ENCODE peak calls at places on chromosomes 7 and 10, in nine cellular contexts. F is stimulated activated naive CD8-positive, alpha-beta T cell treated with anti-CD3 and anti-CD28 coated beads, Interleukin-15, amount 100 ng/mL, for 72 hours; X is HTR-8/SVneo; D is GM06990; B is cardiac muscle cell; O is heart right ventricle; G is suprapubic skin; R is HuH-7; V is choroid plexus epithelial cell. A is an unnamed sample.

GRCh38 chr10:119370972-119371703 is 163.8 kb downstream of the GRK5 start:
- DNase-seq in F (no peak), X (no peak), D (no peak), B (peak), O (peak), G (peak), R (no peak), V (peak), A (no peak)

GRCh38 chr7:24793982-24794648 is 36.9 kb upstream of the GSDME start:
- DNase-seq in F (no peak), X (no peak), D (no peak), B (no peak), O (no peak), G (no peak), R (no peak), V (no peak), A (no peak)

GRCh38 chr7:68314208-68314607 is 1284.1 kb upstream of the AUTS2 start:
- DNase-seq in F (no peak), X (no peak), D (no peak), B (no peak), O (no peak), G (no peak), R (no peak), V (no peak), A (no peak)

GRCh38 chr10:11742009-11742778 is at the start of gene ECHDC3:
- DNase-seq in F (peak), X (peak), D (peak), B (peak), O (peak), G (peak), R (peak), V (peak), A (no peak)

GRCh38 chr7:16348251-16348650 is 73.1 kb downstream of the CRPPA start:
- DNase-seq in F (no peak), X (no peak), D (no peak), B (no peak), O (no peak), G (no peak), R (no peak), V (no peak), A (no peak)

GRCh38 chr7:49497471-49497870 is 276.0 kb upstream of the VWC2 start:
- DNase-seq in F (no peak), X (no peak), D (no peak), B (no peak), O (no peak), G (no peak), R (no peak), V (no peak), A (no peak)

GRCh38 chr10:88027570-88027969 is 164.1 kb downstream of the PTEN start:
- DNase-seq in F (no peak), X (no peak), D (peak), B (no peak), O (no peak), G (no peak), R (no peak), V (no peak), A (no peak)

GRCh38 chr7:146296028-146296427 is 179.4 kb downstream of the CNTNAP2 start:
- DNase-seq in F (no peak), X (no peak), D (no peak), B (no peak), O (no peak), G (no peak), R (no peak), V (no peak), A (no peak)

GRCh38 chr10:49781247-49781646 is 19.1 kb upstream of the OGDHL start:
- DNase-seq in F (no peak), X (no peak), D (no peak), B (peak), O (no peak), G (no peak), R (no peak), V (peak), A (no peak)

GRCh38 chr10:25745976-25746375 is 188.1 kb upstream of the MYO3A start:
- DNase-seq in F (no peak), X (no peak), D (no peak), B (peak), O (no peak), G (no peak), R (no peak), V (no peak), A (no peak)

GRCh38 chr10:94397549-94398370 is 4.6 kb upstream of the TBC1D12 start:
- DNase-seq in F (no peak), X (peak), D (no peak), B (peak), O (no peak), G (no peak), R (peak), V (peak), A (no peak)

GRCh38 chr7:132045481-132045980 is 489.1 kb upstream of the PODXL start:
- DNase-seq in F (no peak), X (no peak), D (no peak), B (no peak), O (no peak), G (no peak), R (no peak), V (no peak), A (no peak)